ENCODE peak calls at places on chromosomes 2 and 18, in six cellular contexts. Y, D, E, A, P and H are unnamed samples.

GRCh38 chr2:229443869-229444268 is 172.8 kb upstream of the PID1 start:
- DNase-seq in Y (no peak), D (no peak), E (no peak), A (no peak), P (no peak), H (no peak)

GRCh38 chr18:29651121-29651675 is 1391.3 kb downstream of the DSC3 start:
- DNase-seq in Y (no peak), D (no peak), E (peak; percentile 53), A (no peak), P (peak; percentile 75), H (no peak)

GRCh38 chr18:36809590-36810381 is 19.0 kb downstream of the TPGS2 start:
- DNase-seq in Y (peak; percentile 47), D (peak; percentile 27), E (peak; percentile 79), A (peak; percentile 39), P (peak; percentile 54), H (peak; percentile 80)

GRCh38 chr18:44935455-44935854 is 254.8 kb downstream of the SETBP1 start:
- DNase-seq in Y (no peak), D (no peak), E (no peak), A (no peak), P (no peak), H (no peak)

GRCh38 chr2:230925879-230926765 is 1.1 kb upstream of the GPR55 start:
- DNase-seq in Y (peak; percentile 46), D (peak; percentile 70), E (no peak), A (no peak), P (peak; percentile 70), H (no peak)

GRCh38 chr2:191950132-191950885 is 103.4 kb upstream of the CAVIN2 start:
- DNase-seq in Y (no peak), D (no peak), E (peak; percentile 73), A (no peak), P (peak; percentile 46), H (no peak)

GRCh38 chr2:43845181-43845580 is 6.4 kb downstream of the ABCG8 start:
- DNase-seq in Y (no peak), D (no peak), E (no peak), A (no peak), P (no peak), H (no peak)

GRCh38 chr2:138720035-138720589 is 60.1 kb downstream of the NXPH2 start:
- DNase-seq in Y (no peak), D (no peak), E (no peak), A (no peak), P (no peak), H (no peak)

GRCh38 chr18:48831802-48832201 is 119.0 kb downstream of the SMAD7 start:
- DNase-seq in Y (no peak), D (no peak), E (no peak), A (no peak), P (no peak), H (no peak)

GRCh38 chr2:231263118-231263831 is 64.8 kb downstream of the ARMC9 start:
- DNase-seq in Y (no peak), D (no peak), E (peak; percentile 74), A (no peak), P (no peak), H (no peak)

GRCh38 chr2:27832396-27832795 is 57.8 kb downstream of the RBKS start:
- DNase-seq in Y (no peak), D (no peak), E (peak; percentile 65), A (no peak), P (peak; percentile 57), H (peak; percentile 78)

GRCh38 chr18:42141439-42141838 is 186.4 kb downstream of the PIK3C3 start:
- DNase-seq in Y (no peak), D (no peak), E (peak; percentile 2), A (no peak), P (no peak), H (no peak)

GRCh38 chr2:229273384-229274338 is 2.6 kb upstream of the PID1 start:
- DNase-seq in Y (peak; percentile 89), D (peak; percentile 11), E (peak; percentile 67), A (peak; percentile 81), P (peak; percentile 72), H (peak; percentile 92)

GRCh38 chr18:69900941-69901340 is 46.7 kb downstream of the CD226 start:
- DNase-seq in Y (no peak), D (no peak), E (no peak), A (no peak), P (no peak), H (no peak)

GRCh38 chr18:9001209-9001608 is 101.3 kb upstream of the NDUFV2 start:
- DNase-seq in Y (no peak), D (no peak), E (peak; percentile 87), A (no peak), P (no peak), H (no peak)

GRCh38 chr2:124027182-124027581 is 2.1 kb downstream of the CNTNAP5 start:
- DNase-seq in Y (peak; percentile 47), D (peak; percentile 9), E (peak; percentile 30), A (no peak), P (peak; percentile 24), H (peak; percentile 85)

GRCh38 chr2:112465373-112465772 is 16.6 kb upstream of the TTL start:
- DNase-seq in Y (no peak), D (no peak), E (peak; percentile 17), A (no peak), P (no peak), H (peak; percentile 50)

GRCh38 chr2:86224645-86225355 is 25.5 kb downstream of the MRPL35 start:
- DNase-seq in Y (no peak), D (no peak), E (no peak), A (no peak), P (no peak), H (no peak)

GRCh38 chr2:217953531-217953932 is 49.3 kb downstream of the TNS1 start:
- DNase-seq in Y (no peak), D (no peak), E (no peak), A (no peak), P (no peak), H (no peak)

GRCh38 chr2:96260404-96261260 is 5.2 kb downstream of the TMEM127 start:
- DNase-seq in Y (peak; percentile 87), D (no peak), E (peak; percentile 92), A (peak; percentile 82), P (peak; percentile 80), H (peak; percentile 99)

GRCh38 chr2:234399451-234400246 is 97.2 kb downstream of the ARL4C start:
- DNase-seq in Y (no peak), D (no peak), E (peak; percentile 48), A (no peak), P (no peak), H (peak; percentile 64)

GRCh38 chr18:45688834-45689233 is 35.1 kb upstream of the SLC14A1 start:
- DNase-seq in Y (no peak), D (no peak), E (no peak), A (no peak), P (no peak), H (no peak)

GRCh38 chr18:46343940-46344372 is 239.8 kb downstream of the HAUS1 start:
- DNase-seq in Y (peak; percentile 67), D (peak; percentile 40), E (no peak), A (no peak), P (peak; percentile 21), H (no peak)

GRCh38 chr2:237459226-237459625 is 27.8 kb upstream of the MLPH start:
- DNase-seq in Y (no peak), D (no peak), E (no peak), A (no peak), P (no peak), H (no peak)

GRCh38 chr2:201432038-201432437 is 19.2 kb downstream of the TRAK2 start:
- DNase-seq in Y (no peak), D (no peak), E (peak; percentile 64), A (no peak), P (peak; percentile 53), H (peak; percentile 88)

GRCh38 chr2:201008000-201008829 is 44.8 kb upstream of the ORC2 start:
- DNase-seq in Y (no peak), D (no peak), E (no peak), A (no peak), P (no peak), H (no peak)

DNA sequence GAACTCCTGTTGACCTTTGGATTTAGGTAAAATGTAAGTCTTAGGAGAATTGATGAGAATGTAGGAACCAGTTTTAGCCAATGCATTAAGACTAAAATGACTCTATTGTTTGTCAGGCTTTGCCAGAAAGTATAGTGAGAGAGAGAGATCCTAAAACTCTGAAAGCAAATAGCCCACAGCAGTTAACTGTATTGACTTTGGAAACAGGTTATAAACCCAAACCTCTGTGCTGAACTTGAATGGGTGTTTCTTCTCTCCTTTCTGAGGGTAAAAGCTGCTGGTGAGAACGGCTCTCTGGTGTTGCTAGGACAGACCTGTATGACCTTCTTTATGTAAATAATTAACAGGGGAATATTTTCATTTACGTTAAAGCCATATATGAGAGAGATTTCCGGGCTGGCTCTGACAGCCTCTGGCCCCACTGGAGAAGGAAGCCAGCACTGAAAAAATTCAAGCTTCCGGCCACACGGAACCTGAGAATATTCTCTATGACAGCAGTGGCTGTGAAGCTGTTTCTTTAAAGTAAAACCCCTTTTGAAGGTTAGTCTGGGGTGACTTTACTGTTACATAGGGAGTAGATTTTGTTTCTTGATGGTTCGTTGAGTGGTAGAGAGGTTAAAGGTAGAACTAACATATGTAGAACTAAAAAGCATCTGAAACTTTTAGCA is 123.7 kb downstream of the SPTBN1 start:
- DNase-seq in Y (no peak), D (peak; percentile 89), E (no peak), A (no peak), P (no peak), H (no peak)
- H4K20me1 ChIP-seq in Y (peaks cover 3% of the 10 kb centered on the region), D (no peaks in the 10 kb centered on the region), E (peaks cover 20% of the 10 kb centered on the region), A (peaks cover 4% of the 10 kb centered on the region), P (no peaks in the 10 kb centered on the region), H (peaks cover 25% of the 10 kb centered on the region)

GRCh38 chr2:84653302-84653701 is 137.0 kb downstream of the DNAH6 start:
- DNase-seq in Y (no peak), D (no peak), E (peak; percentile 7), A (no peak), P (no peak), H (no peak)
- TF ChIP-seq CTCF in Y (peak; percentile 46), D (no peak), E (peak; percentile 40), A (no peak), P (no peak), H (peak; percentile 28)

GRCh38 chr2:160479269-160479668 is 14.3 kb downstream of the RBMS1 start:
- DNase-seq in Y (no peak), D (no peak), E (no peak), A (no peak), P (no peak), H (no peak)
- H3K4me1 ChIP-seq in Y (peaks cover 6% of the 10 kb centered on the region), D (no peaks in the 10 kb centered on the region), E (peaks cover 22% of the 10 kb centered on the region), A (no peaks in the 10 kb centered on the region), P (peaks cover 6% of the 10 kb centered on the region), H (peaks cover 10% of the 10 kb centered on the region)

GRCh38 chr2:31992934-31993333 is 17.9 kb downstream of the MEMO1 start:
- DNase-seq in Y (no peak), D (no peak), E (no peak), A (no peak), P (no peak), H (no peak)
- H4K20me1 ChIP-seq in Y (no peaks in the 10 kb centered on the region), D (no peaks in the 10 kb centered on the region), E (peaks cover 32% of the 10 kb centered on the region), A (peaks cover 12% of the 10 kb centered on the region), P (no peaks in the 10 kb centered on the region), H (peaks cover 24% of the 10 kb centered on the region)

DNA sequence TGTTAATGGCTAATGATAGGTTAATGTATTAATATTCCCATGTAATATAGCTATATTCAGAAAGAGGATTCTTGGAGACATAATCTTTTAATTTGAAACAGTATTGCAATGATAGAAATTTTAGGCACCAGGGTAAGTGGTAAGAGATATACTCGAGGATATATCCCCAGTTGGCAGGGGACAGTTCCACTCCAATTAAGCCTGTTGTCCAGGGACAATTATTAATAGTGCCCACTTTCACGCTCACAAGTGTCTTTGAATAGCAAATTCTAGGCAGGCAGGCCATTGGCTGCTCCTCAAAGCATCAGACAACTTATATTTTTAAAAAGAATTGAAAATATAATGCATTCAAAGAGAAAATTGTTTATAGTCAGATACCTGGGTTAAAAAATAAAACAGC is 190.7 kb downstream of the PDE11A start:
- DNase-seq in Y (no peak), D (no peak), E (no peak), A (no peak), P (no peak), H (no peak)
- TF ChIP-seq CTCF in Y (no peak), D (no peak), E (no peak), A (no peak), P (no peak), H (no peak)